ENCODE peak calls at places on chromosomes 2 and 18, in eight cellular contexts. O, R, D, S, K, Y, V and L are unnamed samples.

GRCh38 chr2:12211326-12212170 is 465.1 kb downstream of the LPIN1 start:
- DNase-seq in O (no peak), R (no peak), D (peak), S (no peak), K (no peak), Y (no peak), V (no peak), L (no peak)

GRCh38 chr2:25078171-25079049 is 36.5 kb downstream of the EFR3B start:
- DNase-seq in O (peak), R (no peak), D (no peak), S (no peak), K (no peak), Y (no peak), V (peak), L (no peak)

GRCh38 chr2:56209701-56210100 is 25.9 kb downstream of the CCDC85A start:
- DNase-seq in O (peak), R (no peak), D (no peak), S (no peak), K (no peak), Y (no peak), V (no peak), L (no peak)

GRCh38 chr2:233119123-233119522 is 59.0 kb downstream of the INPP5D start:
- DNase-seq in O (no peak), R (no peak), D (no peak), S (no peak), K (no peak), Y (no peak), V (no peak), L (no peak)

GRCh38 chr2:48589170-48589767 is 28.4 kb upstream of the GTF2A1L start:
- DNase-seq in O (peak), R (peak), D (peak), S (no peak), K (no peak), Y (no peak), V (peak), L (no peak)

GRCh38 chr2:68414862-68415261 is 49.8 kb downstream of the PLEK start:
- DNase-seq in O (no peak), R (no peak), D (no peak), S (no peak), K (no peak), Y (no peak), V (no peak), L (no peak)

GRCh38 chr2:120802161-120802560 is 66.5 kb downstream of the GLI2 start:
- DNase-seq in O (peak), R (no peak), D (no peak), S (no peak), K (no peak), Y (no peak), V (no peak), L (no peak)

GRCh38 chr18:3048820-3049349 is 35.9 kb upstream of the LPIN2 start:
- DNase-seq in O (no peak), R (no peak), D (no peak), S (no peak), K (no peak), Y (no peak), V (no peak), L (no peak)

GRCh38 chr2:32900246-32901000 is 46.3 kb upstream of the LTBP1 start:
- DNase-seq in O (no peak), R (no peak), D (no peak), S (no peak), K (no peak), Y (no peak), V (no peak), L (no peak)

GRCh38 chr2:153584244-153584643 is 105.7 kb upstream of the RPRM start:
- DNase-seq in O (no peak), R (no peak), D (no peak), S (no peak), K (no peak), Y (no peak), V (no peak), L (no peak)

GRCh38 chr2:218257390-218257981 is 3.3 kb upstream of the GPBAR1 start:
- DNase-seq in O (no peak), R (no peak), D (peak), S (no peak), K (peak), Y (no peak), V (no peak), L (peak)

GRCh38 chr2:239328306-239329191 is 72.3 kb downstream of the HDAC4 start:
- DNase-seq in O (peak), R (no peak), D (peak), S (no peak), K (no peak), Y (no peak), V (peak), L (no peak)

GRCh38 chr2:197008229-197008628 is 81.7 kb upstream of the PGAP1 start:
- DNase-seq in O (peak), R (no peak), D (no peak), S (no peak), K (no peak), Y (no peak), V (peak), L (no peak)

GRCh38 chr2:119586085-119586484 is 41.8 kb downstream of the CFAP221 start:
- DNase-seq in O (no peak), R (no peak), D (no peak), S (no peak), K (no peak), Y (no peak), V (no peak), L (no peak)

GRCh38 chr2:236527198-236527640 is 42.4 kb upstream of the ACKR3 start:
- DNase-seq in O (peak), R (no peak), D (no peak), S (no peak), K (no peak), Y (no peak), V (peak), L (no peak)

GRCh38 chr2:79630060-79630459 is 117.2 kb downstream of the CTNNA2 start:
- DNase-seq in O (peak), R (no peak), D (no peak), S (no peak), K (no peak), Y (no peak), V (no peak), L (no peak)

GRCh38 chr2:235244497-235245215 is 249.2 kb upstream of the AGAP1 start:
- DNase-seq in O (peak), R (no peak), D (no peak), S (no peak), K (no peak), Y (no peak), V (peak), L (no peak)

GRCh38 chr2:54341656-54342055 is 85.6 kb upstream of the TSPYL6 start:
- DNase-seq in O (no peak), R (no peak), D (no peak), S (no peak), K (no peak), Y (no peak), V (no peak), L (no peak)

GRCh38 chr2:216698895-216699294 is 3.5 kb upstream of the IGFBP5 start:
- DNase-seq in O (peak), R (no peak), D (no peak), S (no peak), K (no peak), Y (no peak), V (peak), L (no peak)

GRCh38 chr2:232892221-232892620 is 22.2 kb downstream of the SNORC start:
- DNase-seq in O (no peak), R (no peak), D (no peak), S (no peak), K (peak), Y (no peak), V (no peak), L (no peak)

GRCh38 chr2:40155728-40156127 is 296.2 kb downstream of the SLC8A1 start:
- DNase-seq in O (no peak), R (no peak), D (no peak), S (no peak), K (no peak), Y (no peak), V (no peak), L (no peak)

GRCh38 chr2:199315299-199316179 is 142.2 kb downstream of the SATB2 start:
- DNase-seq in O (peak), R (no peak), D (no peak), S (no peak), K (no peak), Y (no peak), V (peak), L (no peak)

GRCh38 chr2:37827911-37828411 is 97.1 kb upstream of the RMDN2 start:
- DNase-seq in O (peak), R (no peak), D (no peak), S (no peak), K (no peak), Y (no peak), V (peak), L (no peak)

GRCh38 chr18:60130289-60130688 is 230.5 kb downstream of the PMAIP1 start:
- DNase-seq in O (no peak), R (no peak), D (no peak), S (no peak), K (no peak), Y (no peak), V (no peak), L (no peak)

GRCh38 chr18:65788373-65788772 is 37.6 kb downstream of the CDH7 start:
- DNase-seq in O (no peak), R (no peak), D (no peak), S (no peak), K (no peak), Y (no peak), V (no peak), L (no peak)

DNA sequence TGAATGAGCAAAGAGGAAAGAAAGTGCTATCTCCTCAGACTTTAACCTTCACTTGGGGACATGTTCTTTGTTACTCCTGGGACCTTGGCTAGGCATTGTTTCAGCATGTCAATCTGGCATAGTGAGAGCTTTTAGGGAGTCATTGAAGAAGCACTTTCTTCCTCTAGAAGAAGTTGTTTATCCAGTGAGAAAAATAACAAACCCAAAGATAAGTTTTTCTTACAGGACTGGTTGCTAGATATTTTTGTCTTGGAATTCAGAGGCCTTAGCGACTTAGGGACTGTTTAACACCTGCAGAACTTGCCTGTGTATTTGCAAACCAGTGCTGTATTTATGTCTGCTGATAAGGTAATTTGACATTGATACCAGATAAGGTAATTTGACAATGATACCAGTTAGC is 12.3 kb downstream of the MDH1 start:
- DNase-seq in O (no peak), R (no peak), D (no peak), S (no peak), K (no peak), Y (no peak), V (no peak), L (no peak)
- H3K27ac ChIP-seq in O (no peak), R (no peak), D (no peak), S (no peak), K (no peak), Y (no peak), V (no peak), L (no peak)

GRCh38 chr2:140714586-140714985 is 1416.2 kb downstream of the LRP1B start:
- DNase-seq in O (no peak), R (no peak), D (no peak), S (no peak), K (no peak), Y (no peak), V (no peak), L (no peak)

DNA sequence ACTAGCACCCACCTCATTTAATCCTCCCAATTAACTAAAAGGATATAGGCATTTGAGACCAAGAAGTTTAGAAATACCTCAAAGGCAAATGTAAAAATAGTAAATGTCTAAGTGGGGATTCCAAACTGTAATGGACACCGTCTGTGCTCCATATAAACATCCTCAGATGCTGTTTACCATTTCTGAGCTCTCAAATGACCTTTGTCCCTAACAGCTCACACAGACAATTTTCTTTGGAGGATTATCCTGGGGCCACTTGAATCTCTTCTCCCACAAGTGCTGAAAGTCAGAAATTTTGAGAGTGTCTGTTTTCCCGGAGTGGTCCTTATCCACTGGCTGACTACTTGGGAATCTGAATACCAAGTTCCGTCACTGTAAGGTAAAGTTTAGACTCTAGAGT is 1418.9 kb downstream of the LRP1B start:
- DNase-seq in O (no peak), R (no peak), D (no peak), S (no peak), K (no peak), Y (no peak), V (no peak), L (no peak)
- H3K27ac ChIP-seq in O (no peak), R (no peak), D (no peak), S (no peak), K (no peak), Y (no peak), V (no peak), L (no peak)

GRCh38 chr2:63796796-63797195 is 44.9 kb upstream of the UGP2 start:
- DNase-seq in O (no peak), R (no peak), D (no peak), S (no peak), K (no peak), Y (no peak), V (no peak), L (no peak)
- H3K27ac ChIP-seq in O (no peak), R (no peak), D (no peak), S (no peak), K (no peak), Y (peak), V (no peak), L (no peak)

GRCh38 chr2:20484034-20484617 is 37.3 kb downstream of the RHOB start:
- DNase-seq in O (no peak), R (no peak), D (no peak), S (no peak), K (no peak), Y (no peak), V (no peak), L (no peak)
- H3K27ac ChIP-seq in O (no peak), R (peak), D (no peak), S (no peak), K (peak), Y (peak), V (no peak), L (peak)